ENCODE peak calls at places on chromosomes 12 and 14, in seven cellular contexts. H is activated gamma-delta T cell treated with Interleukin-2 at 50 U/mL for 16 hours, C is NCI-H2081, Y is dermis microvascular lymphatic vessel endothelial cell, D is endothelial cell, N is SW 1271, B is lower leg skin. U is an unnamed sample.

GRCh38 chr14:64707661-64708060 is 3.4 kb downstream of the PLEKHG3 start:
- DNase-seq in H (peak; percentile 23), C (no peak), Y (peak; percentile 37), D (no peak), N (no peak), B (peak; percentile 76), U (no peak)

GRCh38 chr12:76766161-76766560 is 2.2 kb downstream of the ZDHHC17 start:
- DNase-seq in H (no peak), C (no peak), Y (no peak), D (no peak), N (no peak), B (no peak), U (no peak)

GRCh38 chr12:109541412-109541725 is 31.9 kb downstream of the MMAB start:
- DNase-seq in H (no peak), C (no peak), Y (peak; percentile 8), D (no peak), N (no peak), B (no peak), U (no peak)

GRCh38 chr12:122669397-122670070 is 33.6 kb downstream of the HCAR2 start:
- DNase-seq in H (no peak), C (no peak), Y (no peak), D (no peak), N (no peak), B (no peak), U (no peak)

GRCh38 chr12:21971344-21971743 is 30.1 kb upstream of the ABCC9 start:
- DNase-seq in H (no peak), C (no peak), Y (no peak), D (no peak), N (no peak), B (no peak), U (no peak)

GRCh38 chr12:124976999-124977398 is 11.9 kb downstream of the DHX37 start:
- DNase-seq in H (no peak), C (no peak), Y (no peak), D (no peak), N (no peak), B (no peak), U (no peak)

GRCh38 chr14:39492267-39492666 is 60.0 kb upstream of the FBXO33 start:
- DNase-seq in H (no peak), C (no peak), Y (no peak), D (no peak), N (peak; percentile 23), B (no peak), U (no peak)

GRCh38 chr12:48818831-48819590 is 715 bp downstream of the CACNB3 start:
- DNase-seq in H (peak; percentile 21), C (no peak), Y (peak; percentile 49), D (peak; percentile 56), N (peak; percentile 23), B (no peak), U (no peak)

GRCh38 chr12:202081-202731 is 11.8 kb downstream of the SLC6A12 start:
- DNase-seq in H (no peak), C (peak; percentile 83), Y (no peak), D (no peak), N (no peak), B (no peak), U (peak; percentile 22)

GRCh38 chr12:93311827-93312226 is 65.9 kb upstream of the NUDT4 start:
- DNase-seq in H (no peak), C (no peak), Y (no peak), D (no peak), N (no peak), B (no peak), U (no peak)

U was measured in nephron progenitor cell.